ENCODE peak calls at places on chromosomes 7 and 10, in five cellular contexts. One of them, this sample, is unnamed.
A peak's percentile ranks its signal among the peaks of the same experiment; 100 is the strongest.

GRCh38 chr7:95430864-95431263 is 4.0 kb downstream of the PON2 start:
- DNase-seq in H9: no peak
- DNase-seq in neuronal stem cell: no peak
- DNase-seq in H1: no peak
- DNase-seq in mesenchymal stem cell: peak; percentile 50
- DNase-seq in this sample: peak; percentile 19

GRCh38 chr7:2040893-2041270 is 191.9 kb downstream of the MAD1L1 start:
- DNase-seq in H9: peak; percentile 28
- DNase-seq in neuronal stem cell: no peak
- DNase-seq in H1: no peak
- DNase-seq in mesenchymal stem cell: no peak
- DNase-seq in this sample: no peak

GRCh38 chr10:60495357-60495756 is 105.7 kb upstream of the ANK3 start:
- DNase-seq in H9: no peak
- DNase-seq in neuronal stem cell: peak; percentile 1
- DNase-seq in H1: no peak
- DNase-seq in mesenchymal stem cell: no peak
- DNase-seq in this sample: peak; percentile 28

GRCh38 chr7:44906980-44907379 is 21.6 kb upstream of the PURB start:
- DNase-seq in H9: no peak
- DNase-seq in neuronal stem cell: no peak
- DNase-seq in H1: no peak
- DNase-seq in mesenchymal stem cell: no peak
- DNase-seq in this sample: no peak

GRCh38 chr7:132395375-132395774 is 180.9 kb downstream of the PLXNA4 start:
- DNase-seq in H9: no peak
- DNase-seq in neuronal stem cell: no peak
- DNase-seq in H1: no peak
- DNase-seq in mesenchymal stem cell: no peak
- DNase-seq in this sample: no peak

GRCh38 chr10:60384708-60385398 is 4.8 kb downstream of the ANK3 start:
- DNase-seq in H9: no peak
- DNase-seq in neuronal stem cell: no peak
- DNase-seq in H1: no peak
- DNase-seq in mesenchymal stem cell: peak; percentile 69
- DNase-seq in this sample: peak; percentile 98

GRCh38 chr10:66747451-66747850 is 178.4 kb upstream of the LRRTM3 start:
- DNase-seq in H9: no peak
- DNase-seq in neuronal stem cell: no peak
- DNase-seq in H1: no peak
- DNase-seq in mesenchymal stem cell: peak; percentile 60
- DNase-seq in this sample: peak; percentile 85

GRCh38 chr7:135659159-135659837 is 3.0 kb upstream of the STMP1 start:
- DNase-seq in H9: no peak
- DNase-seq in neuronal stem cell: no peak
- DNase-seq in H1: no peak
- DNase-seq in mesenchymal stem cell: peak; percentile 58
- DNase-seq in this sample: peak; percentile 39

GRCh38 chr10:132005147-132005546 is 23.4 kb upstream of the BNIP3 start:
- DNase-seq in H9: no peak
- DNase-seq in neuronal stem cell: no peak
- DNase-seq in H1: no peak
- DNase-seq in mesenchymal stem cell: no peak
- DNase-seq in this sample: no peak

GRCh38 chr10:13791483-13791882 is 204.7 kb downstream of the PRPF18 start:
- DNase-seq in H9: no peak
- DNase-seq in neuronal stem cell: no peak
- DNase-seq in H1: no peak
- DNase-seq in mesenchymal stem cell: no peak
- DNase-seq in this sample: no peak

GRCh38 chr7:127983804-127984332 is 47.4 kb downstream of the LRRC4 start:
- DNase-seq in H9: no peak
- DNase-seq in neuronal stem cell: no peak
- DNase-seq in H1: no peak
- DNase-seq in mesenchymal stem cell: peak; percentile 46
- DNase-seq in this sample: peak; percentile 24

GRCh38 chr7:47371733-47372368 is 210.1 kb downstream of the TNS3 start:
- DNase-seq in H9: no peak
- DNase-seq in neuronal stem cell: no peak
- DNase-seq in H1: no peak
- DNase-seq in mesenchymal stem cell: peak; percentile 44
- DNase-seq in this sample: peak; percentile 65

GRCh38 chr10:82757397-82757796 is 882.4 kb downstream of the NRG3 start:
- DNase-seq in H9: no peak
- DNase-seq in neuronal stem cell: no peak
- DNase-seq in H1: no peak
- DNase-seq in mesenchymal stem cell: no peak
- DNase-seq in this sample: no peak

GRCh38 chr10:62442894-62443674 is 68.9 kb downstream of the ZNF365 start:
- DNase-seq in H9: no peak
- DNase-seq in neuronal stem cell: no peak
- DNase-seq in H1: no peak
- DNase-seq in mesenchymal stem cell: no peak
- DNase-seq in this sample: no peak

GRCh38 chr10:114694735-114695134 is 36.7 kb upstream of the ABLIM1 start:
- DNase-seq in H9: peak; percentile 68
- DNase-seq in neuronal stem cell: peak; percentile 38
- DNase-seq in H1: no peak
- DNase-seq in mesenchymal stem cell: peak; percentile 52
- DNase-seq in this sample: no peak

GRCh38 chr7:41785265-41785664 is 82.4 kb upstream of the INHBA start:
- DNase-seq in H9: no peak
- DNase-seq in neuronal stem cell: no peak
- DNase-seq in H1: no peak
- DNase-seq in mesenchymal stem cell: no peak
- DNase-seq in this sample: no peak

GRCh38 chr7:39372383-39372782 is 193.8 kb upstream of the YAE1 start:
- DNase-seq in H9: no peak
- DNase-seq in neuronal stem cell: no peak
- DNase-seq in H1: no peak
- DNase-seq in mesenchymal stem cell: no peak
- DNase-seq in this sample: no peak

GRCh38 chr7:99429756-99430155 is 8.8 kb downstream of the PTCD1 start:
- DNase-seq in H9: no peak
- DNase-seq in neuronal stem cell: no peak
- DNase-seq in H1: no peak
- DNase-seq in mesenchymal stem cell: no peak
- DNase-seq in this sample: no peak

GRCh38 chr7:157669768-157670345 is 333.1 kb downstream of the DNAJB6 start:
- DNase-seq in H9: no peak
- DNase-seq in neuronal stem cell: no peak
- DNase-seq in H1: no peak
- DNase-seq in mesenchymal stem cell: no peak
- DNase-seq in this sample: no peak

GRCh38 chr7:13327669-13328068 is 640.2 kb downstream of the ARL4A start:
- DNase-seq in H9: no peak
- DNase-seq in neuronal stem cell: no peak
- DNase-seq in H1: no peak
- DNase-seq in mesenchymal stem cell: no peak
- DNase-seq in this sample: peak; percentile 1

GRCh38 chr7:84025332-84025927 is 169.2 kb downstream of the SEMA3A start:
- DNase-seq in H9: no peak
- DNase-seq in neuronal stem cell: peak; percentile 48
- DNase-seq in H1: peak; percentile 15
- DNase-seq in mesenchymal stem cell: peak; percentile 92
- DNase-seq in this sample: peak; percentile 94

GRCh38 chr7:157859915-157860314 is 523.1 kb downstream of the DNAJB6 start:
- DNase-seq in H9: peak; percentile 24
- DNase-seq in neuronal stem cell: no peak
- DNase-seq in H1: no peak
- DNase-seq in mesenchymal stem cell: no peak
- DNase-seq in this sample: no peak

GRCh38 chr7:147412782-147413186 is 1177.8 kb upstream of the C7orf33 start:
- DNase-seq in H9: no peak
- DNase-seq in neuronal stem cell: no peak
- DNase-seq in H1: no peak
- DNase-seq in mesenchymal stem cell: peak; percentile 53
- DNase-seq in this sample: peak; percentile 91

GRCh38 chr7:36999851-37000480 is 275.7 kb upstream of the AOAH start:
- DNase-seq in H9: no peak
- DNase-seq in neuronal stem cell: no peak
- DNase-seq in H1: no peak
- DNase-seq in mesenchymal stem cell: no peak
- DNase-seq in this sample: no peak

GRCh38 chr10:80407836-80408197 is 534 bp upstream of the PRXL2A start:
- DNase-seq in H9: peak; percentile 57
- DNase-seq in neuronal stem cell: no peak
- DNase-seq in H1: no peak
- DNase-seq in mesenchymal stem cell: peak; percentile 49
- DNase-seq in this sample: no peak

GRCh38 chr10:125038637-125039036 is 96.7 kb downstream of the ZRANB1 start:
- DNase-seq in H9: peak; percentile 66
- DNase-seq in neuronal stem cell: no peak
- DNase-seq in H1: no peak
- DNase-seq in mesenchymal stem cell: no peak
- DNase-seq in this sample: no peak

GRCh38 chr7:134813668-134814067 is 34.2 kb downstream of the CALD1 start:
- DNase-seq in H9: no peak
- DNase-seq in neuronal stem cell: no peak
- DNase-seq in H1: no peak
- DNase-seq in mesenchymal stem cell: peak; percentile 97
- DNase-seq in this sample: peak; percentile 87

GRCh38 chr7:101177644-101178043 is 2.4 kb downstream of the NAT16 start:
- DNase-seq in H9: no peak
- DNase-seq in neuronal stem cell: no peak
- DNase-seq in H1: no peak
- DNase-seq in mesenchymal stem cell: no peak
- DNase-seq in this sample: no peak

GRCh38 chr7:26292768-26293560 is 1.3 kb downstream of the SNX10 start:
- DNase-seq in H9: peak; percentile 52
- DNase-seq in neuronal stem cell: no peak
- DNase-seq in H1: no peak
- DNase-seq in mesenchymal stem cell: no peak
- DNase-seq in this sample: no peak

GRCh38 chr10:118106426-118106825 is 59.7 kb upstream of the RAB11FIP2 start:
- DNase-seq in H9: no peak
- DNase-seq in neuronal stem cell: no peak
- DNase-seq in H1: peak; percentile 5
- DNase-seq in mesenchymal stem cell: peak; percentile 11
- DNase-seq in this sample: peak; percentile 21

GRCh38 chr7:151745090-151745638 is 131.8 kb downstream of the PRKAG2 start:
- DNase-seq in H9: no peak
- DNase-seq in neuronal stem cell: no peak
- DNase-seq in H1: no peak
- DNase-seq in mesenchymal stem cell: peak; percentile 91
- DNase-seq in this sample: peak; percentile 89

GRCh38 chr7:92631067-92631829 is 41.1 kb upstream of the FAM133B start:
- DNase-seq in H9: no peak
- DNase-seq in neuronal stem cell: no peak
- DNase-seq in H1: no peak
- DNase-seq in mesenchymal stem cell: no peak
- DNase-seq in this sample: no peak

GRCh38 chr10:6409982-6410694 is 169.9 kb downstream of the PRKCQ start:
- DNase-seq in H9: no peak
- DNase-seq in neuronal stem cell: no peak
- DNase-seq in H1: no peak
- DNase-seq in mesenchymal stem cell: peak; percentile 91
- DNase-seq in this sample: peak; percentile 76

GRCh38 chr7:135584362-135585353 is 26.9 kb downstream of the NUP205 start:
- DNase-seq in H9: no peak
- DNase-seq in neuronal stem cell: no peak
- DNase-seq in H1: no peak
- DNase-seq in mesenchymal stem cell: no peak
- DNase-seq in this sample: peak; percentile 62

GRCh38 chr10:42640610-42641229 is 2.4 kb upstream of the ZNF33B start:
- DNase-seq in H9: peak; percentile 45
- DNase-seq in neuronal stem cell: no peak
- DNase-seq in H1: no peak
- DNase-seq in mesenchymal stem cell: no peak
- DNase-seq in this sample: no peak

GRCh38 chr7:52260046-52260665 is 775.3 kb upstream of the POM121L12 start:
- DNase-seq in H9: peak; percentile 52
- DNase-seq in neuronal stem cell: peak; percentile 6
- DNase-seq in H1: peak; percentile 29
- DNase-seq in mesenchymal stem cell: peak; percentile 7
- DNase-seq in this sample: no peak

GRCh38 chr10:34702093-34702952 is 112.8 kb downstream of the PARD3 start:
- DNase-seq in H9: no peak
- DNase-seq in neuronal stem cell: peak; percentile 6
- DNase-seq in H1: no peak
- DNase-seq in mesenchymal stem cell: no peak
- DNase-seq in this sample: no peak
- H3K4ac ChIP-seq in H9: no peak overlapping the region
- H3K4ac ChIP-seq in neuronal stem cell: no peak overlapping the region
- H3K4ac ChIP-seq in H1: no peak overlapping the region
- H3K4ac ChIP-seq in mesenchymal stem cell: peak overlapping the region; percentile 17
- H3K4ac ChIP-seq in this sample: no peak overlapping the region

DNA sequence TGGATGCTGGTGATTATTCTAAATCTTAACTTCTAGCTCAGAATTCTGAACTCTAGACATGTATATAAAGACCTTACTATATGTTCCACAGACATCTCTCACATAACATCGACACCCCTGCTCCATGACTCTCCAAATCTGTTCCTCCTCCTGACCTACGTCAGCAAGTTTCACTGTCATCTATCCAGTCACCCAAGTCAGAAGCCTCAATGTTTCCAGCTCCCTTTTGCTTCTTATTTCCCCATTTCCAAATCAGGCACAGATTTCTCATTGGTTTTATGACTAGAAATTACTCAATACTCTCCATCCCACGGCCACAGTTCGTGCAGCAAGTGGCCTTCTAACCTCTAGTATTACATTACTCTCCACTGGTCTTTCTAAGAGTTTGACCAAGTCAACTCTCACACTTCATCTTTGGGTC is 28.5 kb downstream of the EPC1 start:
- DNase-seq in H9: no peak
- DNase-seq in neuronal stem cell: no peak
- DNase-seq in H1: no peak
- DNase-seq in mesenchymal stem cell: no peak
- DNase-seq in this sample: no peak
- H3K4ac ChIP-seq in H9: no peak overlapping the region
- H3K4ac ChIP-seq in neuronal stem cell: no peak overlapping the region
- H3K4ac ChIP-seq in H1: no peak overlapping the region
- H3K4ac ChIP-seq in mesenchymal stem cell: no peak overlapping the region
- H3K4ac ChIP-seq in this sample: no peak overlapping the region

GRCh38 chr10:86758231-86759072 is 2.0 kb downstream of the BMPR1A start:
- DNase-seq in H9: no peak
- DNase-seq in neuronal stem cell: no peak
- DNase-seq in H1: no peak
- DNase-seq in mesenchymal stem cell: peak; percentile 51
- DNase-seq in this sample: peak; percentile 25
- H3K4ac ChIP-seq in H9: no peak overlapping the region
- H3K4ac ChIP-seq in neuronal stem cell: no peak overlapping the region
- H3K4ac ChIP-seq in H1: no peak overlapping the region
- H3K4ac ChIP-seq in mesenchymal stem cell: no peak overlapping the region
- H3K4ac ChIP-seq in this sample: no peak overlapping the region

GRCh38 chr10:104321716-104322415 is 16.4 kb downstream of the ITPRIP start:
- DNase-seq in H9: no peak
- DNase-seq in neuronal stem cell: no peak
- DNase-seq in H1: no peak
- DNase-seq in mesenchymal stem cell: no peak
- DNase-seq in this sample: no peak
- H3K4ac ChIP-seq in H9: no peak overlapping the region
- H3K4ac ChIP-seq in neuronal stem cell: no peak overlapping the region
- H3K4ac ChIP-seq in H1: no peak overlapping the region
- H3K4ac ChIP-seq in mesenchymal stem cell: no peak overlapping the region
- H3K4ac ChIP-seq in this sample: no peak overlapping the region

This sample was measured in IMR-90.